ENCODE peak calls at places on chromosomes 16 and 17, in seven cellular contexts. I, R, F, K, C, L and X are unnamed samples. For H3K4me1, the result is how much of the 10 kb centered on the place peaks cover.

GRCh38 chr16:13999895-14000425 is 71.2 kb upstream of the MRTFB start:
- DNase-seq in I (no peak), R (no peak), F (no peak), K (no peak), C (no peak), L (no peak), X (no peak)

GRCh38 chr16:69073181-69073669 is 32.2 kb upstream of the HAS3 start:
- DNase-seq in I (peak), R (no peak), F (peak), K (no peak), C (no peak), L (no peak), X (no peak)

GRCh38 chr17:81303385-81303784 is 8.3 kb upstream of the SLC38A10 start:
- DNase-seq in I (no peak), R (no peak), F (no peak), K (no peak), C (no peak), L (no peak), X (no peak)

GRCh38 chr16:79897444-79898146 is 297.1 kb upstream of the MAF start:
- DNase-seq in I (no peak), R (no peak), F (peak), K (no peak), C (no peak), L (no peak), X (no peak)

GRCh38 chr16:46620265-46621005 is 744 bp downstream of the SHCBP1 start:
- DNase-seq in I (peak), R (no peak), F (no peak), K (no peak), C (no peak), L (no peak), X (no peak)

GRCh38 chr17:75639771-75640555 is 6.7 kb downstream of the SMIM5 start:
- DNase-seq in I (peak), R (peak), F (no peak), K (no peak), C (no peak), L (no peak), X (peak)

GRCh38 chr17:8807070-8807550 is 7.9 kb upstream of the MFSD6L start:
- DNase-seq in I (peak), R (no peak), F (no peak), K (no peak), C (no peak), L (no peak), X (no peak)

GRCh38 chr17:1422907-1423306 is 22.9 kb upstream of the YWHAE start:
- DNase-seq in I (peak), R (no peak), F (no peak), K (no peak), C (no peak), L (no peak), X (no peak)

GRCh38 chr17:33202011-33202410 is 91.1 kb downstream of the ASIC2 start:
- DNase-seq in I (peak), R (no peak), F (no peak), K (no peak), C (no peak), L (no peak), X (no peak)

GRCh38 chr16:30142672-30143346 is 19.8 kb upstream of the MAPK3 start:
- DNase-seq in I (peak), R (no peak), F (no peak), K (no peak), C (no peak), L (no peak), X (no peak)

GRCh38 chr17:81902023-81902652 is at the start of gene NPB:
- DNase-seq in I (no peak), R (peak), F (no peak), K (no peak), C (no peak), L (no peak), X (peak)

GRCh38 chr16:88770459-88771293 is 14.3 kb downstream of the PIEZO1 start:
- DNase-seq in I (peak), R (peak), F (peak), K (no peak), C (no peak), L (no peak), X (peak)
- H3K4me1 ChIP-seq in I (under half), R (half or more), F (half or more), K (under half), C (half or more), L (half or more), X (half or more)

DNA sequence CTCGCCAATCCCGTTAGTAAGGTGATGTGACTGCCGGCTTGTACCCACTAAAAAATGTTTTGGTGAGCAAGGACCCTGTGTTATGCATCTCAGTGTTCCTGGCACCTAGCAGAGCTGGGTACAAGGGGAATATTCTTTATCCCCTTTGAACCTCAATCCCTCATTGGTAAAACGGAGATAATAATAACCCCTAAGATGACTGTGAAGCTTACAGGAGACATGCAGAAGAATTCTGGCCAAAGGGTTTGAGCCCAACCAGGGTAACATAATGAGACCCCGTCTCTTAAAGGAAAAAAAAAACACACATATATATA is 896 bp downstream of the GGA2 start:
- DNase-seq in I (no peak), R (no peak), F (no peak), K (no peak), C (no peak), L (no peak), X (no peak)
- H3K4me3 ChIP-seq in I (peak), R (peak), F (peak), K (peak), C (peak), L (peak), X (peak)

GRCh38 chr16:67490330-67491096 is 7.2 kb upstream of the AGRP start:
- DNase-seq in I (peak), R (no peak), F (no peak), K (no peak), C (no peak), L (no peak), X (no peak)
- H3K4me1 ChIP-seq in I (under half), R (under half), F (under half), K (under half), C (under half), L (under half), X (under half)

DNA sequence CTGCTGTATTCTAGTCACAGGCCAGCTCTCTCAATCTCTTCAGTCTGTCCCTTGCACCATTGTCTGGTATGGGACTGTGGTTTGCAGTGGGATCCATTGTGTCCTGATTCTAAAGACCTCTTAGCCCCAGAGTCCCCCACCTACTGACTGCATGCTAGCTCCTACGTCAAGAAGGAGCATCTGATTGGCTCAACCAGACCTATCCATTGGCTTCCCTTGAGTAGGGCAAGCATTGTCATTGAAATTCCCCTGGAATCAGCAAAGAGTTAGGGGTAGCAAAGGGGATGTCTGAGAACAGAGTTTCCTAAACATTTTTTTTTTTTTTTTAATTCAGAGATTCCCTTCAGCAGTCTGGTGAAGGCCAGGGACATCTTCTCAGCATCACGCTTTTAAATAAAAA is 175.3 kb upstream of the MPHOSPH6 start:
- DNase-seq in I (no peak), R (no peak), F (no peak), K (no peak), C (no peak), L (no peak), X (no peak)
- H3K4me3 ChIP-seq in I (no peak), R (no peak), F (no peak), K (no peak), C (no peak), L (no peak), X (no peak)